ENCODE peak calls at places on chromosomes 4 and X, in seven cellular contexts. O is HFFc6, Z is progenitor cell of endocrine pancreas, C is GM12864, G is GM13976, L is upper lobe of right lung, M is endothelial cell. D is an unnamed sample.

GRCh38 chrX:100649550-100650356 is 5.8 kb downstream of the SRPX2 start:
- DNase-seq in C (no peak), L (peak), G (no peak), M (peak), O (peak), Z (no peak), D (no peak)

GRCh38 chrX:22689290-22689689 is 310.5 kb upstream of the DDX53 start:
- DNase-seq in Z (no peak), G (no peak), M (no peak), L (no peak), O (no peak), C (no peak), D (no peak)

GRCh38 chr4:95362906-95363578 is 185.7 kb downstream of the UNC5C start:
- DNase-seq in Z (no peak), G (no peak), C (no peak), L (no peak), M (peak), O (no peak), D (no peak)

GRCh38 chr4:137274404-137274803 is 257.9 kb downstream of the PCDH18 start:
- DNase-seq in G (no peak), L (no peak), C (no peak), O (peak), M (no peak), Z (no peak), D (no peak)

GRCh38 chr4:97987019-97987648 is 156.1 kb downstream of the STPG2 start:
- DNase-seq in G (peak), L (no peak), M (no peak), Z (no peak), C (no peak), O (peak), D (peak)

GRCh38 chr4:123127218-123127617 is 204.8 kb upstream of the NUDT6 start:
- DNase-seq in L (no peak), M (no peak), Z (no peak), O (peak), G (no peak), C (no peak), D (no peak)

GRCh38 chr4:114386637-114387233 is 211.9 kb upstream of the UGT8 start:
- DNase-seq in M (peak), O (peak), Z (no peak), L (no peak), G (peak), C (no peak), D (peak)

GRCh38 chr4:660401-660800 is 13.7 kb downstream of the ATP5ME start:
- DNase-seq in Z (no peak), O (no peak), G (no peak), M (no peak), L (no peak), C (no peak), D (no peak)

GRCh38 chr4:47913328-47913727 is 1.1 kb downstream of the NFXL1 start:
- DNase-seq in M (no peak), L (no peak), C (no peak), G (peak), O (peak), Z (no peak), D (no peak)

GRCh38 chr4:65580551-65580950 is 89.7 kb downstream of the EPHA5 start:
- DNase-seq in C (no peak), O (no peak), M (no peak), L (no peak), Z (no peak), G (no peak), D (no peak)

GRCh38 chr4:65893957-65894755 is 223.9 kb upstream of the EPHA5 start:
- DNase-seq in G (no peak), Z (no peak), C (no peak), O (no peak), M (no peak), L (no peak), D (no peak)

GRCh38 chr4:170652571-170652970 is 562.8 kb upstream of the AADAT start:
- DNase-seq in Z (no peak), L (no peak), O (no peak), C (no peak), M (no peak), G (no peak), D (no peak)

GRCh38 chr4:179858221-179858620 is 2385.0 kb upstream of the TENM3 start:
- DNase-seq in C (no peak), Z (no peak), M (no peak), O (no peak), G (no peak), L (no peak), D (no peak)
- TF ChIP-seq CTCF in C (no peak), Z (no peak), M (no peak), O (no peak), G (no peak), L (no peak), D (no peak)

GRCh38 chr4:162535121-162535520 is 371.3 kb upstream of the FSTL5 start:
- DNase-seq in Z (no peak), G (no peak), O (no peak), M (no peak), C (no peak), L (no peak), D (no peak)
- TF ChIP-seq CTCF in Z (peak), G (no peak), O (peak), M (peak), C (no peak), L (no peak), D (no peak)

GRCh38 chrX:63466690-63467089 is 115.6 kb upstream of the SPIN4 start:
- DNase-seq in L (no peak), G (no peak), O (no peak), C (no peak), M (no peak), Z (no peak), D (no peak)

GRCh38 chrX:63475200-63475599 is 124.1 kb upstream of the SPIN4 start:
- DNase-seq in Z (no peak), L (no peak), C (no peak), G (no peak), M (no peak), O (no peak), D (no peak)

GRCh38 chrX:63470506-63470905 is 119.4 kb upstream of the SPIN4 start:
- DNase-seq in G (no peak), L (no peak), C (no peak), M (no peak), O (no peak), Z (no peak), D (no peak)

GRCh38 chrX:63471004-63471403 is 119.9 kb upstream of the SPIN4 start:
- DNase-seq in L (no peak), C (no peak), Z (no peak), G (no peak), O (no peak), M (no peak), D (no peak)
- TF ChIP-seq CTCF in L (no peak), C (no peak), Z (no peak), G (no peak), O (no peak), M (no peak), D (no peak)

GRCh38 chrX:91414710-91415109 is 19.9 kb upstream of the PABPC5 start:
- DNase-seq in O (no peak), G (peak), C (no peak), L (no peak), M (peak), Z (no peak), D (no peak)
- TF ChIP-seq CTCF in O (no peak), G (no peak), C (no peak), L (peak), M (peak), Z (peak), D (no peak)

DNA sequence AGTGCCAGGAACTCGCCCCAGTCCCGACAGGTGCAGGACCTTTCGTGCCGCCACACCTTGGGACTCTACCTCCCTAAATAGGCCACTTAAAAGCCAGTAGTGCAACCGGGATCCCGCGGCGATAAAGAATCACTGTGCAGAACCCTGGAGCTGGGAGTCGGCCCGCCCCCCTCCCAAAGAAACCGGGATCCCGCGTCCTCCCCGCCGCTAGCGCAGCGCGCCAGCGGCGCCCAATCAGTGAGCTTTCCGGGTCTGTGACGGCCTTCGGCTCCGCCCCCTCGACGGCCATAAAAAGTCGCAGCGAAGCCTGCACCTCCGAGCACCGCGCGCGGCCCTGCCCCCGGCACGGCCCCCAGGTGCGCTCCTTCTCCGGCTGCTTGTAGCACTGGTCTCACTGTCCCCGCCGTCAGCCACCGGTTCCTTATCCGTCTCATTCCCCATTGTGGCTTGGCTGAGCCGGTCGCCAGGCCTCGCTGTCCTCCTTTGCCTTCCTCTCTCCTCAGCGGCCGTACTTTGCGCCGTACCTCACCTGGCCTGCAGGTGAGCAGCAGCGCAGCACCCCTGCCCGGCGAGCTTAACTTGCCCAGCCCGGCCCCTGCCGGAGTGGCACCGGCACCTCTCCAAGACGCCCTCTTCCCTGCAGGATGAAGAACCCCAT is at the start of gene LRAT:
- DNase-seq in L (peak), M (peak), Z (peak), O (no peak), G (peak), C (no peak), D (peak)
- TF ChIP-seq CTCF in L (peak), M (no peak), Z (peak), O (no peak), G (no peak), C (no peak), D (no peak)

DNA sequence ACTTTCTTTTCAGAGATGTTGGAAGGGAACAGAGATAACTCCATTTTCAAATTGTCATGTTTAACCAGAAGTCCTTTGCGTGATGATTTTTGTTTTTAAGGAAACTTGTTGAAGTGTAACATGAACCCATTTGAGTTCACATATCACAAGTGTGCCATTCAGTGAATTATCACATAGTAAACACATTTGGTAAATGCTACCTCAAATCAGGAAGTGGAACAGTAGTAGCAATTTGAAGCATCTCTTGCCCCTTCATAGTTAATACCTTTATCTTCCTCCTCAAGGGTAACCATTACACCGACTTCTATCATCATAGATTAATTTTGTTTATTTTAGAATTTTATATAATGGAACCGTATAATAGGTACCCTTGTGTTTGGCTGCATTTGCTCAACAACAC is 35.9 kb downstream of the KDM6A start:
- DNase-seq in G (no peak), L (no peak), C (no peak), Z (no peak), O (no peak), M (no peak), D (no peak)
- TF ChIP-seq CTCF in G (no peak), L (no peak), C (no peak), Z (no peak), O (no peak), M (no peak), D (no peak)

GRCh38 chr4:169117591-169118081 is 107.6 kb upstream of the CBR4 start:
- DNase-seq in C (no peak), M (no peak), L (no peak), Z (no peak), O (peak), G (no peak), D (no peak)

GRCh38 chr4:169116270-169116901 is 106.3 kb upstream of the CBR4 start:
- DNase-seq in G (no peak), M (no peak), L (no peak), C (no peak), O (peak), Z (no peak), D (no peak)

GRCh38 chr4:169114341-169114974 is 104.4 kb upstream of the CBR4 start:
- DNase-seq in L (no peak), O (no peak), Z (no peak), C (no peak), G (no peak), M (no peak), D (no peak)

GRCh38 chr4:169115144-169115896 is 105.3 kb upstream of the CBR4 start:
- DNase-seq in Z (no peak), L (no peak), C (no peak), G (no peak), M (no peak), O (no peak), D (no peak)

DNA sequence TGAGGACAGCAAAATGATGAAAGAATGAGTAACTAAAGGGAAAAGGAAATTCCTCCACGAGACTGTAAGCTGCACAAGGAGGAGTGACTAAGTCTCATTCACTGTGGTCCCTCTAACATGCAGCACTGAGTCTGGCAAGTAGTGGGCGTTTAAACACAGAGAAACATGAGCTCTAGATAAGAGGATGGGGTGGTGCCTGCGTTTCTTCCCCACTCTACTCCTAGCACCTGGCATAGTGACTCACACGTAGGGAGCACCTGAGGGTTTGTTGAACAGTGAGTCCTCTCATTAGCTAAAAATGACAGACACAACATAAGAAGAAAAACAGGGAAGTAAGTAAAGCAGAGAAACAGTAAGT is 105.8 kb upstream of the CBR4 start:
- DNase-seq in C (no peak), Z (no peak), M (no peak), G (no peak), L (no peak), O (peak), D (no peak)
- TF ChIP-seq CTCF in C (no peak), Z (no peak), M (no peak), G (no peak), L (no peak), O (peak), D (no peak)

GRCh38 chrX:8737883-8738282 is 5.9 kb upstream of the ANOS1 start:
- DNase-seq in C (no peak), M (no peak), O (no peak), G (no peak), Z (no peak), L (no peak), D (no peak)

GRCh38 chrX:8743126-8743732 is 11.3 kb upstream of the ANOS1 start:
- DNase-seq in Z (peak), M (peak), O (peak), L (peak), C (no peak), G (peak), D (peak)

GRCh38 chrX:8741981-8742380 is 10.0 kb upstream of the ANOS1 start:
- DNase-seq in Z (no peak), M (no peak), C (no peak), O (no peak), G (no peak), L (no peak), D (no peak)

GRCh38 chrX:8738588-8739189 is 6.8 kb upstream of the ANOS1 start:
- DNase-seq in M (peak), L (no peak), G (peak), O (no peak), C (no peak), Z (no peak), D (no peak)
- TF ChIP-seq CTCF in M (peak), L (peak), G (peak), O (peak), C (peak), Z (peak), D (peak)

D was measured in GM10248.